ENCODE peak calls at places on chromosome 7, in ten cellular contexts. W is left ventricle myocardium inferior; M is right cardiac atrium; K is HepG2; D is HL-60; Q is astrocyte; P is uterus; E is left lung; A is IMR-90; I is effector memory CD4-positive, alpha-beta T cell. C is an unnamed sample.

GRCh38 chr7:85924062-85924461 is 719.6 kb upstream of the GRM3 start:
- DNase-seq in I (no peak), M (no peak), W (no peak), E (no peak), A (no peak), D (no peak), K (peak; percentile 45), P (no peak), Q (no peak), C (no peak)

GRCh38 chr7:77258593-77258992 is 59.0 kb upstream of the FGL2 start:
- DNase-seq in P (no peak), D (no peak), I (no peak), K (no peak), W (no peak), Q (no peak), M (no peak), E (no peak), A (no peak), C (no peak)

GRCh38 chr7:108094375-108094774 is 35.8 kb downstream of the LAMB4 start:
- DNase-seq in I (no peak), D (no peak), K (no peak), P (no peak), A (peak; percentile 76), Q (peak; percentile 85), W (no peak), M (no peak), E (no peak), C (no peak)

GRCh38 chr7:3302681-3303320 is 1.7 kb downstream of the SDK1 start:
- DNase-seq in A (no peak), Q (no peak), D (no peak), W (no peak), E (no peak), P (no peak), K (no peak), M (no peak), I (no peak), C (no peak)

GRCh38 chr7:28096713-28097112 is 83.9 kb downstream of the JAZF1 start:
- DNase-seq in D (peak; percentile 57), M (peak; percentile 50), K (peak; percentile 27), E (no peak), Q (no peak), W (no peak), P (peak; percentile 53), I (peak; percentile 27), A (peak; percentile 72), C (no peak)

GRCh38 chr7:1691601-1692499 is 21.8 kb downstream of the ELFN1 start:
- DNase-seq in E (peak; percentile 75), D (no peak), M (peak; percentile 82), A (no peak), Q (peak; percentile 46), P (no peak), W (peak; percentile 61), I (no peak), K (no peak), C (peak; percentile 81)

GRCh38 chr7:134935701-134936100 is 50.6 kb upstream of the AGBL3 start:
- DNase-seq in K (no peak), M (no peak), E (no peak), D (no peak), P (no peak), I (no peak), W (no peak), Q (peak; percentile 60), A (peak; percentile 51), C (no peak)

GRCh38 chr7:90188281-90188680 is 23.3 kb upstream of the STEAP2 start:
- DNase-seq in P (no peak), A (no peak), W (no peak), K (no peak), E (no peak), D (no peak), M (no peak), I (no peak), Q (no peak), C (no peak)

GRCh38 chr7:155308330-155309020 is 10.8 kb downstream of the INSIG1 start:
- DNase-seq in Q (no peak), P (no peak), D (no peak), K (no peak), I (no peak), E (no peak), A (no peak), M (no peak), W (no peak), C (no peak)

DNA sequence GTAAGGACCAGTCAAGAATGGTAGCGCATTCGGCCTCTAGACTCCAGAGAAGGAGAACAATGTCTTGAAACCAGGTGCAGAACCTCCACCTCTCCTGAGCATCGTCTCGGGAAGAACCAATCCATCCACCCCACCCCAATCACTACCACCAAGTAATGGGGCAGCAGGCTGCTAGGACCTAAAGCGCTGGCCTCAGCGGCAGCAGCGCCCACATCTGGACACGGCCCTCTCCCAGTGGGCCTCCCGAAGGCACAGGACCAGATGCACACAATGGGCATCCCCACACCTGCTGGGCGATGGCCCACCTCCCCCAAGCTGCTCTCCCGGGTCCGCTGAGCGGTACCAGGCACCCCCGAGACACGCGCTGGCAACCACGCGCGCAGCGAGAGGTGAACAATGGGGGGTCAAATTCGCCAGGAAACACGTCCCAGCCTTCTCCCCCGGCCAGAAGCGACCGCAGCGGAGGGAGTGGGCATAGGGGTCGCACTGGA is 631 bp downstream of the CTTNBP2 start:
- DNase-seq in Q (no peak), W (peak; percentile 29), E (peak; percentile 71), M (peak; percentile 64), P (peak; percentile 33), K (no peak), A (no peak), D (no peak), I (no peak), C (peak; percentile 74)
- H3K4me3 ChIP-seq in Q (peak overlapping the region; percentile 73), W (peak overlapping the region; percentile 93), E (peak overlapping the region; percentile 54), M (peak overlapping the region; percentile 76), P (peak overlapping the region; percentile 72), K (no peak overlapping the region), A (peak overlapping the region; percentile 68), D (peak overlapping the region; percentile 30), I (peak overlapping the region; percentile 22), C (peak overlapping the region; percentile 86)

GRCh38 chr7:127514499-127514898 is 70.9 kb downstream of the GCC1 start:
- DNase-seq in E (no peak), Q (peak; percentile 26), P (no peak), K (peak; percentile 23), M (no peak), I (no peak), D (no peak), A (peak; percentile 39), W (no peak), C (no peak)
- H3K27me3 ChIP-seq in E (peaks cover 21% of the 10 kb centered on the region), Q (no peaks in the 10 kb centered on the region), P (no peaks in the 10 kb centered on the region), K (no peaks in the 10 kb centered on the region), M (peaks cover under 1% of the 10 kb centered on the region), I (no peaks in the 10 kb centered on the region), D (peaks cover 17% of the 10 kb centered on the region), A (no peaks in the 10 kb centered on the region), W (peaks cover 35% of the 10 kb centered on the region), C (no peaks in the 10 kb centered on the region)

GRCh38 chr7:30309302-30309701 is 24.9 kb downstream of the ZNRF2 start:
- DNase-seq in W (no peak), M (no peak), D (no peak), E (no peak), P (no peak), K (no peak), I (no peak), A (no peak), Q (no peak), C (no peak)

GRCh38 chr7:30306977-30307376 is 22.6 kb downstream of the ZNRF2 start:
- DNase-seq in A (no peak), I (no peak), M (no peak), E (no peak), K (no peak), D (no peak), P (no peak), Q (no peak), W (no peak), C (no peak)

GRCh38 chr7:30309842-30310435 is 25.5 kb downstream of the ZNRF2 start:
- DNase-seq in D (no peak), A (no peak), E (no peak), W (no peak), P (no peak), Q (no peak), K (no peak), M (no peak), I (no peak), C (no peak)

GRCh38 chr7:30310674-30311362 is 26.4 kb downstream of the ZNRF2 start:
- DNase-seq in M (no peak), P (no peak), E (no peak), A (no peak), K (no peak), D (no peak), W (no peak), Q (no peak), I (no peak), C (no peak)

DNA sequence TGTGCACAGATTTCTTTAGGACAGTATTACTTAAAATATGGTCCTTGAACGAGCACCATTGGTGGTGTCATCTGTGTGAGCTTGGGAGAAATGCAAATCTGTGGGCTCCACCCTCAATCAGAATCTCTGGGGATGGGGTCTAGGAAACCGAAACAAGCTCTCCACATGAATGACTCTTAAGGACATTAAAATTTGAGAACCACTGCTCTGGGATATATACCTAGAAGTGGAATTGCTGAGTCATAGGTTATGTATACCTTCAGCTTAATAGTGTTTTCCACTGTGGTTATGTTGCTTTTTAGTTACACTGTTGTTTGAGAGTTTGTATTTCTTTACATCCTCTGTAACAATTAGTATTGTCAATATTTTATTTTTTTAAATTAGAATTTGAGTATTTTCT is 24.0 kb downstream of the ZNRF2 start:
- DNase-seq in I (no peak), W (no peak), M (no peak), P (no peak), K (no peak), E (no peak), A (peak; percentile 12), Q (no peak), D (no peak), C (no peak)
- H3K27ac ChIP-seq in I (no peak overlapping the region), W (no peak overlapping the region), M (no peak overlapping the region), P (no peak overlapping the region), K (no peak overlapping the region), E (no peak overlapping the region), A (no peak overlapping the region), Q (no peak overlapping the region), D (no peak overlapping the region), C (no peak overlapping the region)

GRCh38 chr7:150627959-150628358 is 4.2 kb downstream of the GIMAP6 start:
- DNase-seq in D (no peak), P (no peak), K (no peak), I (no peak), W (no peak), A (no peak), M (no peak), Q (no peak), E (peak; percentile 60), C (no peak)

GRCh38 chr7:150631084-150631824 is 931 bp downstream of the GIMAP6 start:
- DNase-seq in M (peak; percentile 80), D (peak; percentile 3), W (peak; percentile 48), E (peak; percentile 78), A (no peak), P (no peak), Q (no peak), I (no peak), K (no peak), C (no peak)

GRCh38 chr7:150633926-150634325 is 1.7 kb upstream of the GIMAP6 start:
- DNase-seq in M (no peak), Q (no peak), P (no peak), I (no peak), E (no peak), K (no peak), D (no peak), A (no peak), W (no peak), C (no peak)

GRCh38 chr7:150629347-150629746 is 2.8 kb downstream of the GIMAP6 start:
- DNase-seq in Q (no peak), E (no peak), I (no peak), D (no peak), P (no peak), W (peak; percentile 67), A (no peak), M (peak; percentile 77), K (no peak), C (no peak)

GRCh38 chr7:150631866-150632864 is at the start of gene GIMAP6:
- DNase-seq in A (no peak), E (no peak), D (peak; percentile 63), I (peak; percentile 14), Q (no peak), P (no peak), M (peak; percentile 67), K (no peak), W (no peak), C (peak; percentile 55)
- H3K4me3 ChIP-seq in A (no peak within 1 kb of the TSS), E (peak within 1 kb of the TSS; percentile 55), D (peak within 1 kb of the TSS; percentile 53), I (peak within 1 kb of the TSS; percentile 62), Q (no peak within 1 kb of the TSS), P (peak within 1 kb of the TSS; percentile 11), M (peak within 1 kb of the TSS; percentile 55), K (no peak within 1 kb of the TSS), W (peak within 1 kb of the TSS; percentile 68), C (no peak within 1 kb of the TSS)

C was measured in aorta.